ENCODE peak calls at places on chromosome 16, in ten cellular contexts. G is adrenal gland; E is H9; D is neural progenitor cell; L is naive thymus-derived CD4-positive, alpha-beta T cell; W is fibroblast of lung; O is stomach; I is heart left ventricle; R is H1; Z is lung. M is an unnamed sample.

GRCh38 chr16:27844826-27845225 is 218.7 kb downstream of the GSG1L start:
- DNase-seq in D (no peak), E (peak; percentile 20), R (no peak), G (no peak), I (no peak), Z (no peak), W (no peak), O (peak; percentile 13), L (no peak), M (peak; percentile 18)

GRCh38 chr16:47260496-47260895 is 116.8 kb upstream of the NETO2 start:
- DNase-seq in L (no peak), D (no peak), Z (no peak), I (no peak), G (no peak), W (no peak), R (no peak), E (no peak), O (no peak), M (no peak)

GRCh38 chr16:10122546-10122945 is 59.7 kb downstream of the GRIN2A start:
- DNase-seq in O (no peak), E (no peak), L (no peak), W (peak; percentile 42), G (no peak), Z (no peak), R (no peak), I (no peak), D (peak; percentile 16), M (no peak)

GRCh38 chr16:81335669-81336068 is 20.9 kb downstream of the GAN start:
- DNase-seq in W (no peak), D (no peak), E (no peak), O (no peak), Z (no peak), G (no peak), I (no peak), L (no peak), R (no peak), M (no peak)

GRCh38 chr16:81523387-81524115 is 78.9 kb downstream of the CMIP start:
- DNase-seq in L (no peak), E (no peak), O (peak; percentile 62), Z (no peak), G (peak; percentile 90), D (no peak), R (no peak), I (no peak), W (peak; percentile 90), M (no peak)

GRCh38 chr16:20873331-20873730 is 26.8 kb downstream of the DCUN1D3 start:
- DNase-seq in L (no peak), O (no peak), E (no peak), W (no peak), D (no peak), G (no peak), R (no peak), I (no peak), Z (no peak), M (no peak)

GRCh38 chr16:61295311-61295710 is 740.9 kb downstream of the CDH8 start:
- DNase-seq in Z (no peak), D (no peak), W (no peak), I (no peak), L (no peak), G (no peak), O (no peak), E (no peak), R (no peak), M (no peak)

GRCh38 chr16:69918241-69918640 is 32.9 kb upstream of the CLEC18A start:
- DNase-seq in W (peak; percentile 13), D (no peak), I (no peak), L (no peak), Z (no peak), E (no peak), R (no peak), G (no peak), O (no peak), M (no peak)

GRCh38 chr16:54503436-54503835 is 216.8 kb upstream of the IRX3 start:
- DNase-seq in O (no peak), L (no peak), I (no peak), W (peak; percentile 4), E (no peak), Z (no peak), R (no peak), D (no peak), G (peak; percentile 33), M (no peak)

GRCh38 chr16:23392223-23392600 is 60.8 kb downstream of the COG7 start:
- DNase-seq in L (no peak), R (no peak), O (no peak), E (no peak), D (no peak), Z (no peak), G (no peak), W (no peak), I (no peak), M (no peak)

GRCh38 chr16:82824408-82824807 is 197.6 kb downstream of the CDH13 start:
- DNase-seq in O (no peak), W (peak; percentile 14), Z (no peak), D (no peak), L (no peak), E (no peak), G (no peak), I (no peak), R (no peak), M (no peak)

GRCh38 chr16:66478733-66479511 is 51.8 kb downstream of the BEAN1 start:
- DNase-seq in L (peak; percentile 76), R (peak; percentile 81), I (peak; percentile 84), E (peak; percentile 87), W (peak; percentile 39), G (peak; percentile 69), O (peak; percentile 81), D (peak; percentile 69), Z (peak; percentile 69), M (peak; percentile 79)

GRCh38 chr16:66475232-66475631 is 48.1 kb downstream of the BEAN1 start:
- DNase-seq in I (no peak), L (no peak), Z (no peak), W (no peak), R (no peak), G (no peak), E (no peak), D (no peak), O (no peak), M (no peak)

GRCh38 chr16:66474750-66475199 is 47.7 kb downstream of the BEAN1 start:
- DNase-seq in D (no peak), I (no peak), E (no peak), R (peak; percentile 33), L (peak; percentile 72), G (no peak), Z (no peak), W (no peak), O (no peak), M (peak; percentile 75)

GRCh38 chr16:66476328-66477027 is 49.4 kb downstream of the BEAN1 start:
- DNase-seq in W (no peak), R (peak; percentile 83), I (no peak), G (no peak), Z (no peak), O (no peak), L (peak; percentile 13), D (no peak), E (peak; percentile 76), M (peak; percentile 65)

DNA sequence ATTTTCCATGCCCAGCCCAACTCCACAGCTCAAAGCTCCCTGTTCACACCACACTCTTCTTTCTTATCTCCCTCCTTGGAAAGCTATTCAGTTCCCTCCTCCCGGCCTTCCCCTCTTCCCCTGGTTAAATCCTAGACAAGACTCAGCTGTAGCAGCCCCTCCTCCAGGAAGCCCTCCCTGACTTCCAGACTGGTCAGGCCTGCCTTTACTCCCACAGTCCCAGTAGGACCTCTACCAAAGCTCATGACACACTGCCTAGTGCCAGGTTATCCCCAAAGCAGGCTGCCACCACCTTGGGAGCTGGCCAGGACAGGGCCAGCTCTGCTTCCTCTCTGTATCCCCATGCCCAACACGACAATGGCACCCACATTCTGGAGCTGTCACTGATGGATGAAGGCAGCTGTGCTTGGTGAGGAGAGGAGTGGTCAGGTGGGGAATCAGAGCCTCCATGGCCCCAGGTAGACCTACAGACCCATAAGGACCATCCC is 50.0 kb downstream of the BEAN1 start:
- DNase-seq in Z (no peak), I (no peak), D (no peak), E (no peak), W (no peak), G (no peak), O (no peak), R (no peak), L (no peak), M (peak; percentile 8)
- H3K9me3 ChIP-seq in Z (no peaks in the 10 kb centered on the region), I (no peaks in the 10 kb centered on the region), D (no peaks in the 10 kb centered on the region), E (no peaks in the 10 kb centered on the region), W (no peaks in the 10 kb centered on the region), G (no peaks in the 10 kb centered on the region), O (no peaks in the 10 kb centered on the region), R (no peaks in the 10 kb centered on the region), L (no peaks in the 10 kb centered on the region), M (no peaks in the 10 kb centered on the region)

GRCh38 chr16:72291531-72291981 is 119.6 kb upstream of the PMFBP1 start:
- DNase-seq in I (no peak), O (no peak), R (no peak), G (peak; percentile 23), Z (no peak), W (peak; percentile 96), E (no peak), L (no peak), D (no peak), M (no peak)
- H3K9me3 ChIP-seq in I (no peaks in the 10 kb centered on the region), O (no peaks in the 10 kb centered on the region), R (no peaks in the 10 kb centered on the region), G (no peaks in the 10 kb centered on the region), Z (no peaks in the 10 kb centered on the region), W (no peaks in the 10 kb centered on the region), E (no peaks in the 10 kb centered on the region), L (no peaks in the 10 kb centered on the region), D (no peaks in the 10 kb centered on the region), M (no peaks in the 10 kb centered on the region)

GRCh38 chr16:75080205-75081029 is 36.2 kb downstream of the LDHD start:
- DNase-seq in L (no peak), E (no peak), R (no peak), O (no peak), G (no peak), Z (no peak), I (no peak), W (peak; percentile 78), D (no peak), M (no peak)
- H3K9me3 ChIP-seq in L (no peaks in the 10 kb centered on the region), E (no peaks in the 10 kb centered on the region), R (no peaks in the 10 kb centered on the region), O (no peaks in the 10 kb centered on the region), G (no peaks in the 10 kb centered on the region), Z (no peaks in the 10 kb centered on the region), I (peaks cover 3% of the 10 kb centered on the region), W (no peaks in the 10 kb centered on the region), D (no peaks in the 10 kb centered on the region), M (no peaks in the 10 kb centered on the region)

DNA sequence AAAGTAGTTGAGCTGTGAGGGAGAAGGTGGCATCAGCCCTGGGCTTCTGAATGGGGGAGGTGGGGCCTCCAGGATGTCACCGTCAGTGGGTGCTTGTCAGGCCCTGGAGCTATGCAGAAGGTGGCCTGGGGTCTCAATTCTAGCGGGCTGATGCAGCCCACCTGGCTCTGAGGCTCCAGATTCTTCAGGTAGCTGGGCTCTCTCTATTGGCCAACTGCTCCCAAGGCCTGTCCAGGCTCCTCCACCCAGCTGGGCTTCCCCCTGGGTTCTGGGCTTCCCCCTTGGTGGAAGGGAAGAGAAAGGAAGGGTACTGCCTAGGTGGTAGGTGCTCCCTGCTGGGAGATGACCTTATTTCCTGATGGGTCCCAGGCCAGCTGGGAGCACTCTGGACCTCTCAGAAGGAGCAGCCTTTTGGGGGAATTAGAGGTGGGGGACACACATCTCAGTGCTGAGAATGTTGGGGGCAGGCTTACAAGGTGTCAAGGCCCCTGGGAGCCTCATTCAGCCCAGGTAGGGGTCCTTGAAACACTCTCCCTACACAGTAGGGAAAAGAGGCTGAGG is 1728.3 kb downstream of the TP53TG3F start:
- DNase-seq in W (no peak), D (no peak), E (no peak), Z (no peak), O (no peak), R (no peak), L (no peak), I (no peak), G (no peak), M (no peak)
- H3K9me3 ChIP-seq in W (no peaks in the 10 kb centered on the region), D (peaks cover 22% of the 10 kb centered on the region), E (peaks cover 73% of the 10 kb centered on the region), Z (no peaks in the 10 kb centered on the region), O (peaks cover 49% of the 10 kb centered on the region), R (peaks cover 75% of the 10 kb centered on the region), L (no peaks in the 10 kb centered on the region), I (no peaks in the 10 kb centered on the region), G (no peaks in the 10 kb centered on the region), M (no peaks in the 10 kb centered on the region)

GRCh38 chr16:35746281-35746962 is 2287.0 kb downstream of the TP53TG3F start:
- DNase-seq in W (no peak), R (no peak), O (no peak), L (no peak), Z (peak; percentile 26), E (no peak), I (no peak), G (no peak), D (no peak), M (no peak)
- H3K9me3 ChIP-seq in W (no peaks in the 10 kb centered on the region), R (peaks cover 100% of the 10 kb centered on the region), O (peaks cover 62% of the 10 kb centered on the region), L (no peaks in the 10 kb centered on the region), Z (no peaks in the 10 kb centered on the region), E (peaks cover 98% of the 10 kb centered on the region), I (peaks cover 6% of the 10 kb centered on the region), G (no peaks in the 10 kb centered on the region), D (peaks cover 3% of the 10 kb centered on the region), M (no peaks in the 10 kb centered on the region)

M was measured in Peyer's patch.